ENCODE peak calls at places on chromosome 1, in nine cellular contexts. X is fibroblast of pulmonary artery; A is NCI-H1092 treated with DMSO at 0.1 percent for 48 hours; N is EL; H is BJ; K is stimulated activated CD4-positive, alpha-beta T cell treated with anti-CD3 and anti-CD28 coated beads, Interleukin-15, amount 100 ng/mL, for 48 hours; I is hippocampal formation; V is gastrocnemius medialis; R is hepatic stellate cell. F is an unnamed sample.

GRCh38 chr1:216820345-216820744 is 97.1 kb upstream of the ESRRG start:
- DNase-seq in H (no peak), N (peak; percentile 56), A (no peak), V (peak; percentile 35), X (no peak), I (no peak), R (no peak), K (no peak), F (no peak)

GRCh38 chr1:36858553-36858952 is 175.8 kb downstream of the GRIK3 start:
- DNase-seq in N (no peak), V (no peak), K (no peak), H (no peak), X (no peak), R (no peak), I (no peak), A (no peak), F (no peak)

GRCh38 chr1:56676571-56677035 is 31.5 kb downstream of the PRKAA2 start:
- DNase-seq in N (peak; percentile 88), H (peak; percentile 70), K (no peak), A (no peak), R (peak; percentile 7), V (peak; percentile 40), X (peak; percentile 17), I (no peak), F (peak; percentile 37)

GRCh38 chr1:53641481-53642214 is 97.3 kb downstream of the GLIS1 start:
- DNase-seq in K (no peak), H (no peak), R (no peak), A (no peak), X (no peak), V (peak; percentile 2), N (no peak), I (no peak), F (no peak)

GRCh38 chr1:237041795-237042466 is at the start of gene RYR2:
- DNase-seq in X (no peak), K (no peak), I (peak; percentile 11), R (no peak), A (peak; percentile 33), H (no peak), N (no peak), V (no peak), F (no peak)

GRCh38 chr1:201461783-201462441 is 7.1 kb downstream of the PHLDA3 start:
- DNase-seq in K (no peak), N (peak; percentile 97), R (peak; percentile 94), A (no peak), I (peak; percentile 42), H (peak; percentile 92), X (peak; percentile 98), V (peak; percentile 99), F (peak; percentile 84)

GRCh38 chr1:205424881-205425635 is 3.2 kb upstream of the LEMD1 start:
- DNase-seq in V (no peak), N (no peak), R (no peak), H (no peak), X (no peak), A (no peak), I (no peak), K (no peak), F (no peak)

GRCh38 chr1:23718482-23718881 is 24.8 kb upstream of the ELOA start:
- DNase-seq in N (peak; percentile 58), V (no peak), K (no peak), I (no peak), H (no peak), X (peak; percentile 55), R (peak; percentile 63), A (no peak), F (peak; percentile 13)

GRCh38 chr1:22224091-22224490 is 81.2 kb upstream of the WNT4 start:
- DNase-seq in A (no peak), R (no peak), X (no peak), N (no peak), H (no peak), I (no peak), V (no peak), K (no peak), F (no peak)

GRCh38 chr1:12177156-12177998 is 10.6 kb downstream of the TNFRSF1B start:
- DNase-seq in K (no peak), X (no peak), R (no peak), A (no peak), V (no peak), H (no peak), N (no peak), I (no peak), F (no peak)

GRCh38 chr1:209609403-209610377 is 26.2 kb downstream of the CAMK1G start:
- DNase-seq in R (no peak), K (no peak), H (no peak), N (no peak), I (no peak), X (no peak), A (no peak), V (no peak), F (peak; percentile 40)

GRCh38 chr1:160768295-160768657 is 27.7 kb upstream of the LY9 start:
- DNase-seq in K (peak; percentile 71), R (no peak), H (no peak), I (peak; percentile 7), N (peak; percentile 50), V (no peak), X (peak; percentile 30), A (no peak), F (no peak)

GRCh38 chr1:160987359-160988062 is 32.9 kb upstream of the ITLN2 start:
- DNase-seq in X (no peak), N (no peak), R (no peak), K (no peak), A (no peak), V (no peak), I (no peak), H (no peak), F (no peak)

GRCh38 chr1:192830596-192831241 is 21.9 kb downstream of the RGS2 start:
- DNase-seq in H (no peak), K (no peak), A (no peak), X (peak; percentile 17), R (no peak), N (no peak), I (no peak), V (no peak), F (no peak)

GRCh38 chr1:160076295-160076694 is 5.0 kb upstream of the KCNJ9 start:
- DNase-seq in R (no peak), V (no peak), K (no peak), N (no peak), X (no peak), I (no peak), A (no peak), H (no peak), F (no peak)

GRCh38 chr1:74683656-74684055 is 10.1 kb upstream of the ERICH3 start:
- DNase-seq in I (no peak), A (no peak), X (no peak), H (no peak), R (no peak), K (no peak), N (no peak), V (no peak), F (no peak)